ENCODE peak calls at places on chromosomes 11 and 22, in eight cellular contexts. W, O, I, C, H, B, P and U are unnamed samples.

GRCh38 chr11:129436573-129436972 is 60.9 kb downstream of the BARX2 start:
- DNase-seq in C (peak; percentile 53), P (no peak), H (no peak), I (no peak), O (no peak), W (no peak), B (no peak), U (no peak)

GRCh38 chr11:116500833-116501622 is 271.8 kb downstream of the BUD13 start:
- DNase-seq in P (no peak), H (no peak), W (no peak), O (no peak), C (no peak), I (no peak), B (no peak), U (no peak)

GRCh38 chr22:42769574-42770447 is 49.1 kb upstream of the A4GALT start:
- DNase-seq in B (peak; percentile 45), C (peak; percentile 81), W (peak; percentile 51), I (no peak), P (no peak), H (no peak), O (peak; percentile 66), U (peak; percentile 43)

GRCh38 chr11:17596711-17597110 is 49.7 kb downstream of the OTOG start:
- DNase-seq in B (no peak), H (no peak), I (no peak), C (no peak), O (peak; percentile 11), W (no peak), P (no peak), U (no peak)

GRCh38 chr22:47690166-47690565 is 927.7 kb downstream of the TBC1D22A start:
- DNase-seq in H (no peak), C (no peak), I (no peak), W (no peak), O (no peak), P (no peak), B (no peak), U (no peak)

GRCh38 chr11:10208045-10208674 is 85.9 kb downstream of the SBF2 start:
- DNase-seq in C (no peak), W (peak; percentile 58), P (peak; percentile 74), B (peak; percentile 3), H (no peak), I (peak; percentile 43), O (no peak), U (no peak)

GRCh38 chr11:60169264-60169915 is 13.5 kb downstream of the MS4A6A start:
- DNase-seq in O (peak; percentile 41), H (no peak), C (no peak), P (peak; percentile 100), B (peak; percentile 90), W (peak; percentile 39), I (peak; percentile 53), U (no peak)

GRCh38 chr11:130677486-130678153 is 229.2 kb downstream of the ADAMTS15 start:
- DNase-seq in P (peak; percentile 57), B (peak; percentile 31), O (no peak), W (peak; percentile 42), C (no peak), I (peak; percentile 60), H (no peak), U (no peak)

GRCh38 chr11:66936326-66936725 is 21.9 kb downstream of the PC start:
- DNase-seq in C (no peak), H (no peak), W (peak; percentile 57), I (no peak), B (no peak), O (no peak), P (no peak), U (no peak)

GRCh38 chr11:34784318-34784841 is 131.8 kb downstream of the APIP start:
- DNase-seq in C (no peak), P (no peak), O (no peak), H (no peak), W (no peak), I (no peak), B (no peak), U (no peak)

GRCh38 chr11:120956710-120957500 is 67.0 kb upstream of the TBCEL start:
- DNase-seq in W (no peak), B (no peak), I (no peak), O (no peak), C (peak; percentile 58), H (no peak), P (no peak), U (no peak)

GRCh38 chr11:19953342-19953741 is 206.9 kb downstream of the DBX1 start:
- DNase-seq in B (no peak), H (no peak), O (no peak), W (peak; percentile 36), P (no peak), C (no peak), I (no peak), U (no peak)

GRCh38 chr11:30595929-30596328 is 9.8 kb upstream of the MPPED2 start:
- DNase-seq in I (no peak), H (no peak), O (no peak), P (no peak), C (no peak), W (no peak), B (no peak), U (no peak)

GRCh38 chr11:116471608-116472007 is 301.2 kb downstream of the BUD13 start:
- DNase-seq in I (peak; percentile 70), H (no peak), C (no peak), W (no peak), P (no peak), B (peak; percentile 31), O (no peak), U (no peak)

GRCh38 chr11:57315491-57315890 is 9.3 kb downstream of the TNKS1BP1 start:
- DNase-seq in W (no peak), P (no peak), C (no peak), O (no peak), I (no peak), B (no peak), H (no peak), U (no peak)

GRCh38 chr22:39236321-39237275 is 8.2 kb downstream of the PDGFB start:
- DNase-seq in I (no peak), O (no peak), C (peak; percentile 52), P (no peak), B (no peak), H (no peak), W (no peak), U (no peak)

GRCh38 chr11:47606731-47607130 is 12.5 kb upstream of the C1QTNF4 start:
- DNase-seq in I (no peak), O (no peak), W (no peak), P (no peak), C (no peak), H (no peak), B (no peak), U (no peak)

DNA sequence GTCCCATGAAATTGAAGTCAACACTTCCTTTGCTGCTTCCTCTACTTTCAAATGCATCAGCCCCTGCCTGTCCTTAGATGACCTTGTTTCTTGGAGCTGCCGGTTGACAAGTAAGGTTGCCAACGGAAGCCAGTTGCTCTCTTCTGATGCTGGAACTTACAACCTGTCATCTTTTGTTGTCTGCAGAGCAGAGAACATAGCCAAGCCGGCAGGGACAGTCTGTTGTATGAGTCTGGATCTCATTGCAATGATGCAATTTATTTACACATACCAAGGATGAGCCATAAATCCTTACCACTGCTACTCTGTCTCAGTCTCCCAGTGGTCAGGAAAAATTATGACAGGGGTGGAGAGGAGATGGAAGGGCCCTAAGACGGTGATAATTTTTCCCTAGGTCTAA is 151.4 kb downstream of the BLID start:
- DNase-seq in B (no peak), P (peak; percentile 88), W (peak; percentile 17), O (no peak), C (no peak), H (no peak), I (peak; percentile 28), U (no peak)
- TF ChIP-seq CTCF in B (no peak), P (peak; percentile 25), W (no peak), O (no peak), C (no peak), H (no peak), I (no peak), U (no peak)

GRCh38 chr22:36383110-36383581 is 4.6 kb downstream of the MYH9 start:
- DNase-seq in O (no peak), B (peak; percentile 50), C (no peak), I (no peak), H (no peak), W (no peak), P (peak; percentile 87), U (no peak)

GRCh38 chr22:36385491-36386350 is 2.0 kb downstream of the MYH9 start:
- DNase-seq in P (peak; percentile 94), W (peak; percentile 48), I (peak; percentile 82), H (no peak), O (peak; percentile 72), C (peak; percentile 92), B (peak; percentile 79), U (no peak)

GRCh38 chr22:36386351-36386899 is 1.3 kb downstream of the MYH9 start:
- DNase-seq in W (peak; percentile 43), I (no peak), B (peak; percentile 57), H (no peak), O (no peak), C (peak; percentile 77), P (no peak), U (peak; percentile 85)

GRCh38 chr22:36386900-36387663 is 685 bp downstream of the MYH9 start:
- DNase-seq in O (peak; percentile 67), W (no peak), B (peak; percentile 59), H (no peak), P (no peak), I (no peak), C (peak; percentile 91), U (peak; percentile 82)

GRCh38 chr22:36384766-36385400 is 2.9 kb downstream of the MYH9 start:
- DNase-seq in I (no peak), P (no peak), O (no peak), B (no peak), C (no peak), W (no peak), H (peak; percentile 36), U (no peak)
- TF ChIP-seq CTCF in I (no peak), P (no peak), O (no peak), B (no peak), C (no peak), W (no peak), H (no peak), U (no peak)

GRCh38 chr22:17732251-17732854 is 41.9 kb downstream of the BID start:
- DNase-seq in W (no peak), B (no peak), C (no peak), H (no peak), O (no peak), P (no peak), I (no peak), U (peak; percentile 3)

GRCh38 chr22:17738386-17739128 is 35.7 kb downstream of the BID start:
- DNase-seq in O (no peak), H (no peak), I (no peak), P (no peak), W (no peak), C (no peak), B (no peak), U (no peak)

GRCh38 chr22:17729561-17729960 is 44.7 kb downstream of the BID start:
- DNase-seq in I (no peak), B (no peak), C (no peak), P (no peak), O (no peak), W (no peak), H (no peak), U (no peak)

GRCh38 chr22:17733484-17733883 is 40.8 kb downstream of the BID start:
- DNase-seq in O (no peak), C (no peak), W (no peak), P (peak; percentile 26), H (no peak), I (no peak), B (no peak), U (no peak)

GRCh38 chr22:17734197-17734596 is 40.1 kb downstream of the BID start:
- DNase-seq in P (no peak), I (no peak), C (no peak), H (no peak), W (no peak), O (no peak), B (no peak), U (no peak)
- TF ChIP-seq CTCF in P (no peak), I (no peak), C (no peak), H (no peak), W (no peak), O (no peak), B (no peak), U (no peak)

GRCh38 chr11:118295834-118296454 is 8.6 kb upstream of the CD3E start:
- DNase-seq in O (no peak), B (peak; percentile 38), C (no peak), I (peak; percentile 68), H (no peak), W (no peak), P (peak; percentile 89), U (no peak)
- TF ChIP-seq CTCF in O (no peak), B (no peak), C (peak; percentile 37), I (peak; percentile 56), H (peak; percentile 63), W (peak; percentile 29), P (peak; percentile 95), U (peak; percentile 35)